ENCODE peak calls at places on chromosomes 3 and 15, in seven cellular contexts. One of them, this sample, is unnamed.

GRCh38 chr3:18190646-18191045 is 234.5 kb downstream of the SATB1 start:
- DNase-seq in T-helper 1 cell: no peak
- DNase-seq in NCI-H82: no peak
- DNase-seq in NCI-H345: no peak
- DNase-seq in A549: no peak
- DNase-seq in activated CD4-positive, alpha-beta memory T cell treated with anti-CD3 and anti-CD28 coated beads, Interleukin-2, amount 10 ng/mL, durations not matched to agents 7 days and 5 days: no peak
- DNase-seq in heart left ventricle: no peak
- DNase-seq in this sample: no peak

GRCh38 chr3:191688756-191689433 is 227.9 kb downstream of the PYDC2 start:
- DNase-seq in T-helper 1 cell: no peak
- DNase-seq in NCI-H82: peak; percentile 51
- DNase-seq in NCI-H345: no peak
- DNase-seq in A549: no peak
- DNase-seq in activated CD4-positive, alpha-beta memory T cell treated with anti-CD3 and anti-CD28 coated beads, Interleukin-2, amount 10 ng/mL, durations not matched to agents 7 days and 5 days: no peak
- DNase-seq in heart left ventricle: no peak
- DNase-seq in this sample: no peak

GRCh38 chr3:134364061-134364935 is 9.9 kb downstream of the AMOTL2 start:
- DNase-seq in T-helper 1 cell: peak; percentile 12
- DNase-seq in NCI-H82: peak; percentile 94
- DNase-seq in NCI-H345: peak; percentile 41
- DNase-seq in A549: peak; percentile 94
- DNase-seq in activated CD4-positive, alpha-beta memory T cell treated with anti-CD3 and anti-CD28 coated beads, Interleukin-2, amount 10 ng/mL, durations not matched to agents 7 days and 5 days: no peak
- DNase-seq in heart left ventricle: peak; percentile 96
- DNase-seq in this sample: peak; percentile 98

GRCh38 chr3:127767126-127767525 is 55.2 kb downstream of the MGLL start:
- DNase-seq in T-helper 1 cell: no peak
- DNase-seq in NCI-H82: no peak
- DNase-seq in NCI-H345: no peak
- DNase-seq in A549: no peak
- DNase-seq in activated CD4-positive, alpha-beta memory T cell treated with anti-CD3 and anti-CD28 coated beads, Interleukin-2, amount 10 ng/mL, durations not matched to agents 7 days and 5 days: no peak
- DNase-seq in heart left ventricle: no peak
- DNase-seq in this sample: no peak

GRCh38 chr3:125316949-125317348 is 58.2 kb downstream of the ZNF148 start:
- DNase-seq in T-helper 1 cell: no peak
- DNase-seq in NCI-H82: no peak
- DNase-seq in NCI-H345: no peak
- DNase-seq in A549: no peak
- DNase-seq in activated CD4-positive, alpha-beta memory T cell treated with anti-CD3 and anti-CD28 coated beads, Interleukin-2, amount 10 ng/mL, durations not matched to agents 7 days and 5 days: no peak
- DNase-seq in heart left ventricle: no peak
- DNase-seq in this sample: no peak

GRCh38 chr3:194384569-194385001 is 14.5 kb downstream of the GP5 start:
- DNase-seq in T-helper 1 cell: no peak
- DNase-seq in NCI-H82: no peak
- DNase-seq in NCI-H345: no peak
- DNase-seq in A549: no peak
- DNase-seq in activated CD4-positive, alpha-beta memory T cell treated with anti-CD3 and anti-CD28 coated beads, Interleukin-2, amount 10 ng/mL, durations not matched to agents 7 days and 5 days: no peak
- DNase-seq in heart left ventricle: no peak
- DNase-seq in this sample: no peak

GRCh38 chr3:47016934-47017435 is 37.5 kb downstream of the NBEAL2 start:
- DNase-seq in T-helper 1 cell: no peak
- DNase-seq in NCI-H82: no peak
- DNase-seq in NCI-H345: no peak
- DNase-seq in A549: no peak
- DNase-seq in activated CD4-positive, alpha-beta memory T cell treated with anti-CD3 and anti-CD28 coated beads, Interleukin-2, amount 10 ng/mL, durations not matched to agents 7 days and 5 days: peak; percentile 62
- DNase-seq in heart left ventricle: no peak
- DNase-seq in this sample: no peak

GRCh38 chr15:79089890-79090486 is 592 bp downstream of the RASGRF1 start:
- DNase-seq in T-helper 1 cell: no peak
- DNase-seq in NCI-H82: no peak
- DNase-seq in NCI-H345: no peak
- DNase-seq in A549: no peak
- DNase-seq in activated CD4-positive, alpha-beta memory T cell treated with anti-CD3 and anti-CD28 coated beads, Interleukin-2, amount 10 ng/mL, durations not matched to agents 7 days and 5 days: no peak
- DNase-seq in heart left ventricle: no peak
- DNase-seq in this sample: no peak

GRCh38 chr3:61875976-61876671 is 314.8 kb downstream of the PTPRG start:
- DNase-seq in T-helper 1 cell: no peak
- DNase-seq in NCI-H82: no peak
- DNase-seq in NCI-H345: no peak
- DNase-seq in A549: no peak
- DNase-seq in activated CD4-positive, alpha-beta memory T cell treated with anti-CD3 and anti-CD28 coated beads, Interleukin-2, amount 10 ng/mL, durations not matched to agents 7 days and 5 days: no peak
- DNase-seq in heart left ventricle: no peak
- DNase-seq in this sample: no peak

GRCh38 chr3:16463914-16464313 is 49.6 kb downstream of the RFTN1 start:
- DNase-seq in T-helper 1 cell: no peak
- DNase-seq in NCI-H82: no peak
- DNase-seq in NCI-H345: no peak
- DNase-seq in A549: no peak
- DNase-seq in activated CD4-positive, alpha-beta memory T cell treated with anti-CD3 and anti-CD28 coated beads, Interleukin-2, amount 10 ng/mL, durations not matched to agents 7 days and 5 days: no peak
- DNase-seq in heart left ventricle: no peak
- DNase-seq in this sample: no peak

GRCh38 chr3:21587894-21588293 is 163.1 kb downstream of the ZNF385D start:
- DNase-seq in T-helper 1 cell: no peak
- DNase-seq in NCI-H82: no peak
- DNase-seq in NCI-H345: no peak
- DNase-seq in A549: no peak
- DNase-seq in activated CD4-positive, alpha-beta memory T cell treated with anti-CD3 and anti-CD28 coated beads, Interleukin-2, amount 10 ng/mL, durations not matched to agents 7 days and 5 days: no peak
- DNase-seq in heart left ventricle: no peak
- DNase-seq in this sample: no peak

GRCh38 chr3:61530355-61530754 is 31.0 kb upstream of the PTPRG start:
- DNase-seq in T-helper 1 cell: no peak
- DNase-seq in NCI-H82: peak; percentile 61
- DNase-seq in NCI-H345: peak; percentile 20
- DNase-seq in A549: no peak
- DNase-seq in activated CD4-positive, alpha-beta memory T cell treated with anti-CD3 and anti-CD28 coated beads, Interleukin-2, amount 10 ng/mL, durations not matched to agents 7 days and 5 days: no peak
- DNase-seq in heart left ventricle: no peak
- DNase-seq in this sample: no peak

GRCh38 chr15:89157061-89157460 is 64.3 kb downstream of the RLBP1 start:
- DNase-seq in T-helper 1 cell: no peak
- DNase-seq in NCI-H82: no peak
- DNase-seq in NCI-H345: no peak
- DNase-seq in A549: no peak
- DNase-seq in activated CD4-positive, alpha-beta memory T cell treated with anti-CD3 and anti-CD28 coated beads, Interleukin-2, amount 10 ng/mL, durations not matched to agents 7 days and 5 days: no peak
- DNase-seq in heart left ventricle: no peak
- DNase-seq in this sample: no peak

GRCh38 chr3:144687862-144688261 is 716.2 kb downstream of the DIPK2A start:
- DNase-seq in T-helper 1 cell: no peak
- DNase-seq in NCI-H82: peak; percentile 12
- DNase-seq in NCI-H345: no peak
- DNase-seq in A549: no peak
- DNase-seq in activated CD4-positive, alpha-beta memory T cell treated with anti-CD3 and anti-CD28 coated beads, Interleukin-2, amount 10 ng/mL, durations not matched to agents 7 days and 5 days: no peak
- DNase-seq in heart left ventricle: no peak
- DNase-seq in this sample: no peak

GRCh38 chr3:5013021-5013906 is 34.0 kb downstream of the BHLHE40 start:
- DNase-seq in T-helper 1 cell: no peak
- DNase-seq in NCI-H82: no peak
- DNase-seq in NCI-H345: no peak
- DNase-seq in A549: peak; percentile 95
- DNase-seq in activated CD4-positive, alpha-beta memory T cell treated with anti-CD3 and anti-CD28 coated beads, Interleukin-2, amount 10 ng/mL, durations not matched to agents 7 days and 5 days: no peak
- DNase-seq in heart left ventricle: peak; percentile 62
- DNase-seq in this sample: peak; percentile 52

GRCh38 chr3:105503191-105503593 is 136.5 kb downstream of the ALCAM start:
- DNase-seq in T-helper 1 cell: no peak
- DNase-seq in NCI-H82: no peak
- DNase-seq in NCI-H345: no peak
- DNase-seq in A549: no peak
- DNase-seq in activated CD4-positive, alpha-beta memory T cell treated with anti-CD3 and anti-CD28 coated beads, Interleukin-2, amount 10 ng/mL, durations not matched to agents 7 days and 5 days: no peak
- DNase-seq in heart left ventricle: no peak
- DNase-seq in this sample: no peak

GRCh38 chr3:160400048-160400630 is 689 bp downstream of the SMC4 start:
- DNase-seq in T-helper 1 cell: peak; percentile 15
- DNase-seq in NCI-H82: peak; percentile 72
- DNase-seq in NCI-H345: no peak
- DNase-seq in A549: no peak
- DNase-seq in activated CD4-positive, alpha-beta memory T cell treated with anti-CD3 and anti-CD28 coated beads, Interleukin-2, amount 10 ng/mL, durations not matched to agents 7 days and 5 days: peak; percentile 53
- DNase-seq in heart left ventricle: peak; percentile 71
- DNase-seq in this sample: peak; percentile 75

GRCh38 chr3:44000586-44000985 is 241.1 kb upstream of the TOPAZ1 start:
- DNase-seq in T-helper 1 cell: no peak
- DNase-seq in NCI-H82: no peak
- DNase-seq in NCI-H345: no peak
- DNase-seq in A549: no peak
- DNase-seq in activated CD4-positive, alpha-beta memory T cell treated with anti-CD3 and anti-CD28 coated beads, Interleukin-2, amount 10 ng/mL, durations not matched to agents 7 days and 5 days: no peak
- DNase-seq in heart left ventricle: no peak
- DNase-seq in this sample: no peak

GRCh38 chr3:18562364-18563154 is 137.4 kb upstream of the SATB1 start:
- DNase-seq in T-helper 1 cell: no peak
- DNase-seq in NCI-H82: no peak
- DNase-seq in NCI-H345: no peak
- DNase-seq in A549: no peak
- DNase-seq in activated CD4-positive, alpha-beta memory T cell treated with anti-CD3 and anti-CD28 coated beads, Interleukin-2, amount 10 ng/mL, durations not matched to agents 7 days and 5 days: no peak
- DNase-seq in heart left ventricle: no peak
- DNase-seq in this sample: no peak